ENCODE peak calls at places on chromosomes 1 and 21, in five cellular contexts. H is progenitor cell of endocrine pancreas, P is OCI-LY7, L is left ventricle myocardium inferior, E is WTC11. Y is an unnamed sample.

GRCh38 chr1:50974618-50974935 is 4.5 kb downstream of the CDKN2C start:
- DNase-seq in E (no peak), L (no peak), P (no peak), H (no peak), Y (no peak)

GRCh38 chr1:32997381-32997891 is 32.8 kb upstream of the RNF19B start:
- DNase-seq in H (no peak), L (no peak), P (no peak), E (no peak), Y (no peak)

GRCh38 chr1:48228156-48228555 is 5.6 kb downstream of the SLC5A9 start:
- DNase-seq in L (no peak), P (no peak), E (peak; percentile 72), H (no peak), Y (no peak)

GRCh38 chr1:30853350-30853749 is 55.2 kb downstream of the SDC3 start:
- DNase-seq in P (no peak), H (no peak), E (peak; percentile 52), L (no peak), Y (no peak)

GRCh38 chr1:51284487-51284954 is 45.8 kb downstream of the TTC39A start:
- DNase-seq in L (no peak), E (no peak), H (no peak), P (no peak), Y (no peak)

GRCh38 chr1:8222789-8223188 is 95.1 kb upstream of the SLC45A1 start:
- DNase-seq in H (no peak), P (no peak), E (no peak), L (no peak), Y (no peak)

GRCh38 chr1:47996406-47997226 is 569 bp downstream of the TRABD2B start:
- DNase-seq in P (no peak), H (peak; percentile 31), E (peak; percentile 39), L (no peak), Y (no peak)

GRCh38 chr1:183515002-183515689 is 42.8 kb downstream of the SMG7 start:
- DNase-seq in H (no peak), P (no peak), E (no peak), L (no peak), Y (no peak)

GRCh38 chr1:178684542-178685000 is 40.5 kb upstream of the RALGPS2 start:
- DNase-seq in E (no peak), H (no peak), P (no peak), L (no peak), Y (no peak)

GRCh38 chr1:20630730-20631129 is 2.5 kb upstream of the PINK1 start:
- DNase-seq in L (no peak), H (no peak), E (no peak), P (no peak), Y (no peak)

GRCh38 chr21:26449161-26449560 is 123.9 kb downstream of the CYYR1 start:
- DNase-seq in E (no peak), P (no peak), H (no peak), L (no peak), Y (no peak)

GRCh38 chr1:225230483-225230882 is 197.4 kb downstream of the LBR start:
- DNase-seq in E (no peak), L (no peak), P (no peak), H (no peak), Y (no peak)

GRCh38 chr1:198780376-198780775 is 141.5 kb downstream of the PTPRC start:
- DNase-seq in L (no peak), P (no peak), H (no peak), E (no peak), Y (no peak)

GRCh38 chr21:28336299-28336698 is 656.4 kb downstream of the LTN1 start:
- DNase-seq in P (peak; percentile 43), H (no peak), L (no peak), E (no peak), Y (no peak)

GRCh38 chr1:9706178-9706577 is 54.6 kb downstream of the PIK3CD start:
- DNase-seq in P (no peak), H (no peak), L (no peak), E (no peak), Y (no peak)

GRCh38 chr1:92017656-92018055 is 12.1 kb upstream of the EPHX4 start:
- DNase-seq in H (no peak), E (no peak), P (no peak), L (no peak), Y (no peak)

GRCh38 chr1:19814681-19815503 is at the start of gene RNF186:
- DNase-seq in H (no peak), P (peak; percentile 11), E (no peak), L (no peak), Y (no peak)

GRCh38 chr1:217026506-217026905 is 303.3 kb upstream of the ESRRG start:
- DNase-seq in E (no peak), L (no peak), H (no peak), P (no peak), Y (no peak)

GRCh38 chr21:45866473-45867010 is 115.0 kb upstream of the COL6A1 start:
- DNase-seq in H (no peak), L (no peak), P (no peak), E (no peak), Y (no peak)

GRCh38 chr21:39040494-39041110 is 142.6 kb downstream of the PSMG1 start:
- DNase-seq in E (no peak), P (no peak), L (no peak), H (no peak), Y (no peak)

DNA sequence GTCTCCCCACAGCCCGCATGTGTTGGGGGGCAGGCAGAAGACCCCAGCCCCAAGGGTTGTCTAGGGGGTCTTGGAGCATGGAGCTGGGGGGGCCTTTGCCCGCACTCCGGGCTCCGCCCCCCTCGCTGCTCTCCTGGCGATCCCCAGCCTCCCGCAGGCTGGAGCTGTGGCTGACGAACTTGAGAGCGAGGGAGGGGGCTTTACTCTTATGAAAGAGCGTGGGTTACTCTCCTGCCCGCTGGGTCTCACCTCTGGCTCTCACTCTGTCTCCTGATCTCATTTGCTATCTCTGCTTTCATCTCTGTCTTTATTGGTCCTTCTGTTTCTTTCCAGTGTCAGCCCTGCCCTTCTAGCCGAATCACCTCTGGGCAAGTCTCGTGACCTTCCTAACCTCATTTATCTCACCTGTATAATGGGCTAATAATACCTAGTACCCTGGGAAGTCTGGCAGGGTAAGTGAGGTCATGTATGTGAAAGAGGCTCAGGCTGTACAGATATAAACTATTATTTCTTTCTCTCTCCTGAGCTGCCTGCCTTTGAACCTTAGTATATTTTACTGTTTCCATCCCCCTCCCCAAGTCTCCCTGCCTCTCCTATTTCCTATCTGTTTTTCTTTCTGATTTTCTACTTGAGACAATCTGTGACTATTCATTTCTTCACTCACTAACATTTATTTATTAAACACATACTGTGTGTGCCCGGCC is 721 bp downstream of the EFNA4 start:
- DNase-seq in E (no peak), P (peak; percentile 58), H (no peak), L (no peak), Y (no peak)
- TF ChIP-seq CTCF in E (no peak), P (no peak), H (no peak), L (no peak), Y (no peak)

DNA sequence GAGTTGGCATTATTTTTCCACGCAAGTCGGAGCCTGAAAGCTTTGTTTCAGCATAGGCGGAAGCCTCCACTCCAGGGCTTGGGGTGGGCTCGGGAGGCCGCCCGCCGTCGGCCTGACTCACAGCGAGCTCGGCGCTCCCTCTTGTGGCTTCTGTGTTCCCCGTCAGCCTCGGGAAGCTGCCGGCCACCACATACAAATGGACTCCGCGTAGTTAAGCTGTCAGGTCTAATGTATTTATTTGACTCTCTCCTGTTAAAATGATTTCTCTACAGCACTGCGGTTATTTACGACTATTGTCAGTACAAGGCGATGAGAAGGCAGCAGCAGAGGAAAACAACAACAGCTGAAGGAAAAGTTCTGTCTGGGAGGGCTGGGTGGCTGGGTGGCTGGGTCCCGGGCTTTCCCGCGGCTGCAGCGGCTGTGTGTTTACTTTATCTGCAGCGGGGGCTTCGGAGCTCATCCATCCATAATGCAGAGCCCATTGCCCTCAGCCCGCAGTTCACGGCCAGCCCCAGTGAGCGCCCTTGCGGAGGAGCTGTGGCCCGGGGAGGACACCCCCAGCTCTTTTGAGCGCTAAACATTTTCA is 375.7 kb upstream of the CAMK1G start:
- DNase-seq in E (peak; percentile 83), H (peak; percentile 59), P (peak; percentile 7), L (peak; percentile 55), Y (peak; percentile 69)
- TF ChIP-seq CTCF in E (peak; percentile 50), H (peak; percentile 87), P (peak; percentile 44), L (peak; percentile 82), Y (peak; percentile 89)

GRCh38 chr1:237953238-237953637 is 62.5 kb upstream of the ZP4 start:
- DNase-seq in E (no peak), L (no peak), P (no peak), H (no peak), Y (no peak)
- TF ChIP-seq CTCF in E (no peak), L (no peak), P (no peak), H (peak; percentile 20), Y (no peak)

DNA sequence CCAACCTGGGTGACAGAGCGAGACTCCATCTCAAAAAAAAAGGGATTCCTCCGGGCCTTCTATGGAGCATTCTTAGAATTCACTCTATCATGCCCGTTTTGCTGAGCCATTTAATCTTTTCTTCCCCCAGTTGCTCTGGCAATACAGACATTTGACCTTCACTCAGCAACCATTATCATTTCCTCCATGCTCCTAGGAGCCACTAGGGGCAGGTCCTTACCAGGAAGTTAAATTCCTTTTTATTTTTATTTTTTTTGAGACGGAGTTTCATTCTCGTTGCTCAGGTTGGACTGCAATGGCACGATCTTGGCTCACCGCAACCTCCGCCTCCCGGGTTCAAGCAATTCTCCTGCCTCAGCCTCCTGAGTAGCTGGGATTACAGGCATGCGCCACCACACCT is 9.7 kb upstream of the CGN start:
- DNase-seq in H (no peak), L (no peak), P (peak; percentile 19), E (no peak), Y (no peak)
- TF ChIP-seq CTCF in H (peak; percentile 37), L (no peak), P (peak; percentile 25), E (no peak), Y (peak; percentile 57)

GRCh38 chr1:24491577-24492360 is 10.9 kb upstream of the RCAN3 start:
- DNase-seq in P (no peak), E (no peak), L (no peak), H (no peak), Y (no peak)
- TF ChIP-seq CTCF in P (no peak), E (no peak), L (no peak), H (peak; percentile 23), Y (no peak)

GRCh38 chr1:117578466-117578865 is 27.4 kb upstream of the TENT5C start:
- DNase-seq in H (no peak), L (no peak), E (no peak), P (no peak), Y (no peak)
- TF ChIP-seq CTCF in H (no peak), L (no peak), E (no peak), P (no peak), Y (no peak)

Y was measured in neural crest cell.